ENCODE peak calls at places on chromosomes 11 and 22, in ten cellular contexts. One of them, this sample, is unnamed.

GRCh38 chr22:37696657-37697539 is at the start of gene TRIOBP:
- DNase-seq in PC-3: peak; percentile 93
- DNase-seq in psoas muscle: peak; percentile 97
- DNase-seq in A549: peak; percentile 77
- DNase-seq in retinal pigment epithelial cell: peak; percentile 84
- DNase-seq in Caco-2: peak; percentile 98
- DNase-seq in astrocyte of the spinal cord: peak; percentile 95
- DNase-seq in OCI-LY7: peak; percentile 97
- DNase-seq in foreskin fibroblast: peak; percentile 99
- DNase-seq in PC-9: peak; percentile 98
- DNase-seq in this sample: peak; percentile 89

GRCh38 chr22:31625661-31626426 is 36.2 kb downstream of the PISD start:
- DNase-seq in PC-3: no peak
- DNase-seq in psoas muscle: peak; percentile 69
- DNase-seq in A549: no peak
- DNase-seq in retinal pigment epithelial cell: no peak
- DNase-seq in Caco-2: no peak
- DNase-seq in astrocyte of the spinal cord: peak; percentile 23
- DNase-seq in OCI-LY7: no peak
- DNase-seq in foreskin fibroblast: peak; percentile 55
- DNase-seq in PC-9: no peak
- DNase-seq in this sample: peak; percentile 43

GRCh38 chr11:66045177-66045639 is 3.8 kb downstream of the GAL3ST3 start:
- DNase-seq in PC-3: peak; percentile 90
- DNase-seq in psoas muscle: peak; percentile 83
- DNase-seq in A549: peak; percentile 95
- DNase-seq in retinal pigment epithelial cell: no peak
- DNase-seq in Caco-2: peak; percentile 87
- DNase-seq in astrocyte of the spinal cord: peak; percentile 69
- DNase-seq in OCI-LY7: peak; percentile 92
- DNase-seq in foreskin fibroblast: peak; percentile 85
- DNase-seq in PC-9: peak; percentile 81
- DNase-seq in this sample: peak; percentile 74

GRCh38 chr11:107561688-107562087 is 3.8 kb downstream of the ALKBH8 start:
- DNase-seq in PC-3: peak; percentile 95
- DNase-seq in psoas muscle: no peak
- DNase-seq in A549: no peak
- DNase-seq in retinal pigment epithelial cell: no peak
- DNase-seq in Caco-2: no peak
- DNase-seq in astrocyte of the spinal cord: peak; percentile 9
- DNase-seq in OCI-LY7: no peak
- DNase-seq in foreskin fibroblast: peak; percentile 61
- DNase-seq in PC-9: no peak
- DNase-seq in this sample: peak; percentile 71

GRCh38 chr11:17473071-17473744 is 3.4 kb downstream of the ABCC8 start:
- DNase-seq in PC-3: peak; percentile 56
- DNase-seq in psoas muscle: no peak
- DNase-seq in A549: peak; percentile 95
- DNase-seq in retinal pigment epithelial cell: peak; percentile 2
- DNase-seq in Caco-2: peak; percentile 77
- DNase-seq in astrocyte of the spinal cord: no peak
- DNase-seq in OCI-LY7: no peak
- DNase-seq in foreskin fibroblast: peak; percentile 26
- DNase-seq in PC-9: no peak
- DNase-seq in this sample: no peak

GRCh38 chr11:9757809-9758675 is 94.2 kb downstream of the SWAP70 start:
- DNase-seq in PC-3: peak; percentile 76
- DNase-seq in psoas muscle: peak; percentile 94
- DNase-seq in A549: peak; percentile 92
- DNase-seq in retinal pigment epithelial cell: no peak
- DNase-seq in Caco-2: peak; percentile 93
- DNase-seq in astrocyte of the spinal cord: peak; percentile 72
- DNase-seq in OCI-LY7: peak; percentile 92
- DNase-seq in foreskin fibroblast: peak; percentile 93
- DNase-seq in PC-9: peak; percentile 75
- DNase-seq in this sample: peak; percentile 67

GRCh38 chr22:31618057-31618456 is 44.0 kb downstream of the PISD start:
- DNase-seq in PC-3: no peak
- DNase-seq in psoas muscle: no peak
- DNase-seq in A549: no peak
- DNase-seq in retinal pigment epithelial cell: no peak
- DNase-seq in Caco-2: no peak
- DNase-seq in astrocyte of the spinal cord: no peak
- DNase-seq in OCI-LY7: no peak
- DNase-seq in foreskin fibroblast: no peak
- DNase-seq in PC-9: no peak
- DNase-seq in this sample: no peak

GRCh38 chr11:10892250-10892649 is 34.4 kb upstream of the ZBED5 start:
- DNase-seq in PC-3: no peak
- DNase-seq in psoas muscle: no peak
- DNase-seq in A549: no peak
- DNase-seq in retinal pigment epithelial cell: no peak
- DNase-seq in Caco-2: no peak
- DNase-seq in astrocyte of the spinal cord: no peak
- DNase-seq in OCI-LY7: peak; percentile 29
- DNase-seq in foreskin fibroblast: no peak
- DNase-seq in PC-9: no peak
- DNase-seq in this sample: no peak

GRCh38 chr11:8111636-8112035 is 30.6 kb downstream of the TUB start:
- DNase-seq in PC-3: no peak
- DNase-seq in psoas muscle: no peak
- DNase-seq in A549: no peak
- DNase-seq in retinal pigment epithelial cell: no peak
- DNase-seq in Caco-2: no peak
- DNase-seq in astrocyte of the spinal cord: no peak
- DNase-seq in OCI-LY7: no peak
- DNase-seq in foreskin fibroblast: peak; percentile 29
- DNase-seq in PC-9: no peak
- DNase-seq in this sample: no peak

GRCh38 chr11:78742430-78742829 is 167.8 kb upstream of the NARS2 start:
- DNase-seq in PC-3: peak; percentile 88
- DNase-seq in psoas muscle: peak; percentile 74
- DNase-seq in A549: no peak
- DNase-seq in retinal pigment epithelial cell: peak; percentile 12
- DNase-seq in Caco-2: no peak
- DNase-seq in astrocyte of the spinal cord: peak; percentile 35
- DNase-seq in OCI-LY7: no peak
- DNase-seq in foreskin fibroblast: peak; percentile 18
- DNase-seq in PC-9: no peak
- DNase-seq in this sample: peak; percentile 19

GRCh38 chr22:19871023-19871844 is 16.6 kb upstream of the GNB1L start:
- DNase-seq in PC-3: no peak
- DNase-seq in psoas muscle: no peak
- DNase-seq in A549: no peak
- DNase-seq in retinal pigment epithelial cell: no peak
- DNase-seq in Caco-2: no peak
- DNase-seq in astrocyte of the spinal cord: no peak
- DNase-seq in OCI-LY7: no peak
- DNase-seq in foreskin fibroblast: no peak
- DNase-seq in PC-9: no peak
- DNase-seq in this sample: no peak

GRCh38 chr11:114257621-114258558 is 38.3 kb upstream of the NNMT start:
- DNase-seq in PC-3: no peak
- DNase-seq in psoas muscle: peak; percentile 87
- DNase-seq in A549: no peak
- DNase-seq in retinal pigment epithelial cell: no peak
- DNase-seq in Caco-2: peak; percentile 51
- DNase-seq in astrocyte of the spinal cord: peak; percentile 25
- DNase-seq in OCI-LY7: no peak
- DNase-seq in foreskin fibroblast: peak; percentile 84
- DNase-seq in PC-9: no peak
- DNase-seq in this sample: no peak
- TF ChIP-seq CTCF in PC-3: peak; percentile 29
- TF ChIP-seq CTCF in psoas muscle: peak; percentile 30
- TF ChIP-seq CTCF in A549: no peak
- TF ChIP-seq CTCF in retinal pigment epithelial cell: peak; percentile 46
- TF ChIP-seq CTCF in Caco-2: no peak
- TF ChIP-seq CTCF in astrocyte of the spinal cord: peak; percentile 56
- TF ChIP-seq CTCF in OCI-LY7: no peak
- TF ChIP-seq CTCF in foreskin fibroblast: no peak
- TF ChIP-seq CTCF in PC-9: no peak
- TF ChIP-seq CTCF in this sample: peak; percentile 29

DNA sequence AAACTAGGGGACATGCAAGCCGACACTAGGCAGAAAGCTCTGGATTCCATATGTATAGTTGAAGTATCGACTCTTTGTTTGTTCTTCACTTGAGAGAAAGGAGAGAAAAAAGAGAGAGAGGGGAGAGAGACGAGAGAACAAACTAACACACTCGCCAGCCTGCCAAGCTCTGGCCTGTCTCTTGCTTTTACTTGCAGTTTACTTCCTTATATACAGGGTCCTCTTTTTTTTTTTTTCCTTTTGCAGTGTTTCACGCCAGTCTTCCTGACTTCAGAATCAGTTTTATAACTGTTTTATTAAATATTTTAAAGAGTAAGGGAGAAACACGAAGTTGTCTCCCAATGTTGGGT is 19.9 kb downstream of the TEAD1 start:
- DNase-seq in PC-3: no peak
- DNase-seq in psoas muscle: no peak
- DNase-seq in A549: no peak
- DNase-seq in retinal pigment epithelial cell: no peak
- DNase-seq in Caco-2: no peak
- DNase-seq in astrocyte of the spinal cord: no peak
- DNase-seq in OCI-LY7: peak; percentile 16
- DNase-seq in foreskin fibroblast: no peak
- DNase-seq in PC-9: no peak
- DNase-seq in this sample: peak; percentile 65
- H3K4me3 ChIP-seq in PC-3: peak overlapping the region; percentile 58
- H3K4me3 ChIP-seq in psoas muscle: peak overlapping the region; percentile 55
- H3K4me3 ChIP-seq in A549: peak overlapping the region; percentile 31
- H3K4me3 ChIP-seq in retinal pigment epithelial cell: peak overlapping the region; percentile 20
- H3K4me3 ChIP-seq in Caco-2: no peak overlapping the region
- H3K4me3 ChIP-seq in astrocyte of the spinal cord: peak overlapping the region; percentile 14
- H3K4me3 ChIP-seq in OCI-LY7: peak overlapping the region; percentile 45
- H3K4me3 ChIP-seq in foreskin fibroblast: peak overlapping the region; percentile 15
- H3K4me3 ChIP-seq in PC-9: peak overlapping the region; percentile 49
- H3K4me3 ChIP-seq in this sample: peak overlapping the region; percentile 45

GRCh38 chr11:34970480-34970879 is 54.1 kb downstream of the PDHX start:
- DNase-seq in PC-3: no peak
- DNase-seq in psoas muscle: no peak
- DNase-seq in A549: no peak
- DNase-seq in retinal pigment epithelial cell: no peak
- DNase-seq in Caco-2: no peak
- DNase-seq in astrocyte of the spinal cord: no peak
- DNase-seq in OCI-LY7: no peak
- DNase-seq in foreskin fibroblast: peak; percentile 54
- DNase-seq in PC-9: no peak
- DNase-seq in this sample: no peak

GRCh38 chr11:34976496-34976895 is 60.1 kb downstream of the PDHX start:
- DNase-seq in PC-3: no peak
- DNase-seq in psoas muscle: no peak
- DNase-seq in A549: no peak
- DNase-seq in retinal pigment epithelial cell: no peak
- DNase-seq in Caco-2: no peak
- DNase-seq in astrocyte of the spinal cord: no peak
- DNase-seq in OCI-LY7: no peak
- DNase-seq in foreskin fibroblast: peak; percentile 16
- DNase-seq in PC-9: no peak
- DNase-seq in this sample: peak; percentile 31

GRCh38 chr11:34975482-34975881 is 59.1 kb downstream of the PDHX start:
- DNase-seq in PC-3: no peak
- DNase-seq in psoas muscle: no peak
- DNase-seq in A549: no peak
- DNase-seq in retinal pigment epithelial cell: no peak
- DNase-seq in Caco-2: no peak
- DNase-seq in astrocyte of the spinal cord: no peak
- DNase-seq in OCI-LY7: no peak
- DNase-seq in foreskin fibroblast: no peak
- DNase-seq in PC-9: no peak
- DNase-seq in this sample: no peak

GRCh38 chr11:34970033-34970432 is 53.6 kb downstream of the PDHX start:
- DNase-seq in PC-3: no peak
- DNase-seq in psoas muscle: no peak
- DNase-seq in A549: no peak
- DNase-seq in retinal pigment epithelial cell: no peak
- DNase-seq in Caco-2: no peak
- DNase-seq in astrocyte of the spinal cord: no peak
- DNase-seq in OCI-LY7: no peak
- DNase-seq in foreskin fibroblast: peak; percentile 49
- DNase-seq in PC-9: no peak
- DNase-seq in this sample: no peak

DNA sequence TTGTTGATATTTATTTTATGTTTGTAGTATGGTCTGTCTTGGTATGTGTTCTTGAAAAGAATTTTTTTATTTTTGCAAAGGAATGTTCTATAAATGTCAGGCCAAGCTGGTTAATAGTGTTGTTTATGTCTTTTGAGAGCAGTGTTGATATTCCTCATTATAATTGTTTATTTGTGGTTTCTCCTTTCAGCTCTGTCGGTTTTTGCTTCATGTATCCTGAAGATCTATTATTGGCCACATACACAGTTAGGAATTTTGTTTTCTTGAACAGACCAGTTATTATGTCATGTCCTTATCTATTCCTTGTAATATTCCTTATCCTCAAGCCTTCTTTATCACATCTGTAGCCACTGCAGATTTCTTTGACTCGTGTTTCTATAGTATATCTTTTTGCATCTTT is 56.5 kb downstream of the PDHX start:
- DNase-seq in PC-3: no peak
- DNase-seq in psoas muscle: no peak
- DNase-seq in A549: no peak
- DNase-seq in retinal pigment epithelial cell: no peak
- DNase-seq in Caco-2: no peak
- DNase-seq in astrocyte of the spinal cord: peak; percentile 36
- DNase-seq in OCI-LY7: no peak
- DNase-seq in foreskin fibroblast: peak; percentile 43
- DNase-seq in PC-9: no peak
- DNase-seq in this sample: peak; percentile 51
- TF ChIP-seq CTCF in PC-3: no peak
- TF ChIP-seq CTCF in psoas muscle: no peak
- TF ChIP-seq CTCF in A549: no peak
- TF ChIP-seq CTCF in retinal pigment epithelial cell: no peak
- TF ChIP-seq CTCF in Caco-2: no peak
- TF ChIP-seq CTCF in astrocyte of the spinal cord: no peak
- TF ChIP-seq CTCF in OCI-LY7: no peak
- TF ChIP-seq CTCF in foreskin fibroblast: no peak
- TF ChIP-seq CTCF in PC-9: no peak
- TF ChIP-seq CTCF in this sample: no peak

DNA sequence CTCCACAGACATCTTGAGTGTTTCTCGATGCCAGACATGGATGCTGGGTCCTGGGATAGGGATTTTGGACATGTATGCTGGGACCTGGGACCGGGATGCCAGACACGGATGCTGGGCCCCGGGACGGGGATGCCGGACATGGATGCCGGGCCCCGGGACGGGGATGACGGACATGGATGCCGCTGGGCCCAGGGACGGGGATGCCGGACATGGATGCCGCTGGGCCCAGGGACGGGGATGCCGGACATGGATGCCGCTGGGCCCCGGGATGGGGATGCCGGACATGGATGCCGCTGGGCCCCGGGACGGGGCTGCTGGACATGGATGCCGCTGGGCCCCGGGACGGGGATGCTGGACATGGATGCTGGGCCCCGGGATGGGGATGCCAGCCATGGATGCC is 97.1 kb upstream of the NNMT start:
- DNase-seq in PC-3: no peak
- DNase-seq in psoas muscle: no peak
- DNase-seq in A549: no peak
- DNase-seq in retinal pigment epithelial cell: no peak
- DNase-seq in Caco-2: no peak
- DNase-seq in astrocyte of the spinal cord: no peak
- DNase-seq in OCI-LY7: no peak
- DNase-seq in foreskin fibroblast: no peak
- DNase-seq in PC-9: no peak
- DNase-seq in this sample: no peak
- H3K4me3 ChIP-seq in PC-3: no peak overlapping the region
- H3K4me3 ChIP-seq in psoas muscle: peak overlapping the region; percentile 23
- H3K4me3 ChIP-seq in A549: no peak overlapping the region
- H3K4me3 ChIP-seq in retinal pigment epithelial cell: no peak overlapping the region
- H3K4me3 ChIP-seq in Caco-2: no peak overlapping the region
- H3K4me3 ChIP-seq in astrocyte of the spinal cord: no peak overlapping the region
- H3K4me3 ChIP-seq in OCI-LY7: no peak overlapping the region
- H3K4me3 ChIP-seq in foreskin fibroblast: no peak overlapping the region
- H3K4me3 ChIP-seq in PC-9: no peak overlapping the region
- H3K4me3 ChIP-seq in this sample: no peak overlapping the region

GRCh38 chr22:29587938-29588699 is 7.2 kb upstream of the NIPSNAP1 start:
- DNase-seq in PC-3: peak; percentile 67
- DNase-seq in psoas muscle: no peak
- DNase-seq in A549: peak; percentile 36
- DNase-seq in retinal pigment epithelial cell: no peak
- DNase-seq in Caco-2: no peak
- DNase-seq in astrocyte of the spinal cord: peak; percentile 80
- DNase-seq in OCI-LY7: no peak
- DNase-seq in foreskin fibroblast: peak; percentile 88
- DNase-seq in PC-9: no peak
- DNase-seq in this sample: peak; percentile 91
- TF ChIP-seq CTCF in PC-3: no peak
- TF ChIP-seq CTCF in psoas muscle: no peak
- TF ChIP-seq CTCF in A549: no peak
- TF ChIP-seq CTCF in retinal pigment epithelial cell: no peak
- TF ChIP-seq CTCF in Caco-2: no peak
- TF ChIP-seq CTCF in astrocyte of the spinal cord: no peak
- TF ChIP-seq CTCF in OCI-LY7: no peak
- TF ChIP-seq CTCF in foreskin fibroblast: no peak
- TF ChIP-seq CTCF in PC-9: no peak
- TF ChIP-seq CTCF in this sample: peak; percentile 1

This sample was measured in fibroblast of the aortic adventitia.